ENCODE peak calls at places on chromosome 10, in five cellular contexts. E is GM20000, T is HuH-7.5, R is tibial artery, S is upper lobe of left lung. O is an unnamed sample.

GRCh38 chr10:14074062-14074884 is 256.5 kb downstream of the FRMD4A start:
- DNase-seq in T (peak; percentile 22), R (peak; percentile 93), E (no peak), S (peak; percentile 80), O (no peak)

GRCh38 chr10:117666131-117666530 is 123.6 kb downstream of the EMX2 start:
- DNase-seq in R (no peak), T (no peak), E (no peak), S (no peak), O (no peak)

GRCh38 chr10:33211123-33211878 is 123.2 kb downstream of the NRP1 start:
- DNase-seq in T (no peak), R (peak; percentile 83), E (no peak), S (peak; percentile 32), O (no peak)

GRCh38 chr10:112475565-112476233 is 28.7 kb downstream of the VTI1A start:
- DNase-seq in S (no peak), E (no peak), T (no peak), R (no peak), O (no peak)

GRCh38 chr10:4639960-4640359 is 186.0 kb upstream of the AKR1E2 start:
- DNase-seq in R (no peak), S (no peak), E (no peak), T (no peak), O (no peak)

GRCh38 chr10:121900443-121901174 is 27.2 kb downstream of the ATE1 start:
- DNase-seq in R (no peak), T (peak; percentile 22), S (no peak), E (peak; percentile 55), O (peak; percentile 69)

GRCh38 chr10:77637986-77638765 is 568 bp upstream of the KCNMA1 start:
- DNase-seq in T (no peak), R (peak; percentile 81), S (no peak), E (peak; percentile 37), O (no peak)

GRCh38 chr10:86961481-86962091 is 3.2 kb downstream of the SNCG start:
- DNase-seq in E (no peak), T (no peak), S (peak; percentile 16), R (peak; percentile 61), O (no peak)

GRCh38 chr10:124378817-124379510 is 39.8 kb downstream of the OAT start:
- DNase-seq in S (peak; percentile 52), E (no peak), T (no peak), R (peak; percentile 63), O (no peak)

GRCh38 chr10:18233775-18234174 is 93.6 kb downstream of the CACNB2 start:
- DNase-seq in E (no peak), S (no peak), R (no peak), T (no peak), O (no peak)

GRCh38 chr10:117448840-117449239 is 73.6 kb upstream of the PDZD8 start:
- DNase-seq in S (no peak), E (no peak), T (no peak), R (no peak), O (no peak)

GRCh38 chr10:50554995-50555568 is 68.7 kb downstream of the SGMS1 start:
- DNase-seq in T (no peak), R (no peak), S (no peak), E (no peak), O (peak; percentile 42)

GRCh38 chr10:84540617-84541288 is 212.4 kb downstream of the CCSER2 start:
- DNase-seq in R (no peak), S (peak; percentile 56), T (peak; percentile 48), E (peak; percentile 84), O (peak; percentile 30)

GRCh38 chr10:109961181-109962001 is 38.1 kb upstream of the XPNPEP1 start:
- DNase-seq in R (no peak), E (no peak), S (no peak), T (no peak), O (no peak)

GRCh38 chr10:14659626-14660196 is 115.0 kb downstream of the FAM107B start:
- DNase-seq in E (peak; percentile 68), S (peak; percentile 66), T (no peak), R (no peak), O (peak; percentile 94)

GRCh38 chr10:94300042-94300441 is 62.7 kb downstream of the NOC3L start:
- DNase-seq in E (no peak), T (no peak), S (no peak), R (no peak), O (no peak)

GRCh38 chr10:130745831-130746230 is 565.7 kb downstream of the TCERG1L start:
- DNase-seq in E (no peak), R (peak; percentile 37), T (no peak), S (peak; percentile 17), O (no peak)

GRCh38 chr10:86391986-86392722 is 25.6 kb upstream of the GRID1 start:
- DNase-seq in T (no peak), R (no peak), S (no peak), E (peak; percentile 62), O (peak; percentile 58)

O was measured in OCI-LY7.